ENCODE peak calls at places on chromosome 2, in seven cellular contexts. O, M, N, R, B, S and Q are unnamed samples.

GRCh38 chr2:216695401-216695821 is at the start of gene IGFBP5:
- DNase-seq in O (peak; percentile 89), M (peak; percentile 61), N (no peak), R (peak; percentile 73), B (peak; percentile 89), S (peak; percentile 72), Q (no peak)

GRCh38 chr2:25420820-25421237 is 79.1 kb upstream of the DNMT3A start:
- DNase-seq in O (no peak), M (no peak), N (peak; percentile 71), R (no peak), B (no peak), S (no peak), Q (no peak)

GRCh38 chr2:119549236-119549635 is 5.0 kb downstream of the CFAP221 start:
- DNase-seq in O (no peak), M (no peak), N (no peak), R (peak; percentile 91), B (no peak), S (no peak), Q (no peak)

GRCh38 chr2:233803994-233804393 is 25.9 kb downstream of the MROH2A start:
- DNase-seq in O (no peak), M (no peak), N (no peak), R (no peak), B (no peak), S (peak; percentile 5), Q (no peak)

GRCh38 chr2:218323526-218324472 is 31.5 kb upstream of the TMBIM1 start:
- DNase-seq in O (peak; percentile 38), M (peak; percentile 37), N (no peak), R (peak; percentile 30), B (peak; percentile 31), S (peak; percentile 44), Q (peak; percentile 59)

GRCh38 chr2:7697052-7697451 is 779.8 kb downstream of the RNF144A start:
- DNase-seq in O (no peak), M (no peak), N (peak; percentile 16), R (no peak), B (no peak), S (no peak), Q (no peak)

GRCh38 chr2:226213717-226214116 is 585.9 kb downstream of the IRS1 start:
- DNase-seq in O (no peak), M (peak; percentile 56), N (no peak), R (peak; percentile 89), B (no peak), S (no peak), Q (peak; percentile 51)

GRCh38 chr2:30994227-30995056 is 143.8 kb downstream of the GALNT14 start:
- DNase-seq in O (no peak), M (no peak), N (no peak), R (no peak), B (no peak), S (no peak), Q (no peak)

GRCh38 chr2:237682901-237683670 is 55.7 kb downstream of the LRRFIP1 start:
- DNase-seq in O (no peak), M (no peak), N (no peak), R (no peak), B (no peak), S (peak; percentile 84), Q (no peak)

GRCh38 chr2:38095996-38096861 is 20.3 kb upstream of the CYP1B1 start:
- DNase-seq in O (no peak), M (no peak), N (no peak), R (peak; percentile 68), B (peak; percentile 36), S (no peak), Q (no peak)

GRCh38 chr2:236608710-236609109 is 39.1 kb downstream of the ACKR3 start:
- DNase-seq in O (no peak), M (no peak), N (no peak), R (no peak), B (no peak), S (no peak), Q (no peak)

GRCh38 chr2:236606023-236606422 is 36.4 kb downstream of the ACKR3 start:
- DNase-seq in O (no peak), M (no peak), N (no peak), R (no peak), B (no peak), S (no peak), Q (no peak)

GRCh38 chr2:236608308-236608564 is 38.6 kb downstream of the ACKR3 start:
- DNase-seq in O (no peak), M (no peak), N (no peak), R (no peak), B (no peak), S (no peak), Q (no peak)

GRCh38 chr2:236604971-236605734 is 35.5 kb downstream of the ACKR3 start:
- DNase-seq in O (no peak), M (no peak), N (no peak), R (no peak), B (no peak), S (no peak), Q (no peak)

DNA sequence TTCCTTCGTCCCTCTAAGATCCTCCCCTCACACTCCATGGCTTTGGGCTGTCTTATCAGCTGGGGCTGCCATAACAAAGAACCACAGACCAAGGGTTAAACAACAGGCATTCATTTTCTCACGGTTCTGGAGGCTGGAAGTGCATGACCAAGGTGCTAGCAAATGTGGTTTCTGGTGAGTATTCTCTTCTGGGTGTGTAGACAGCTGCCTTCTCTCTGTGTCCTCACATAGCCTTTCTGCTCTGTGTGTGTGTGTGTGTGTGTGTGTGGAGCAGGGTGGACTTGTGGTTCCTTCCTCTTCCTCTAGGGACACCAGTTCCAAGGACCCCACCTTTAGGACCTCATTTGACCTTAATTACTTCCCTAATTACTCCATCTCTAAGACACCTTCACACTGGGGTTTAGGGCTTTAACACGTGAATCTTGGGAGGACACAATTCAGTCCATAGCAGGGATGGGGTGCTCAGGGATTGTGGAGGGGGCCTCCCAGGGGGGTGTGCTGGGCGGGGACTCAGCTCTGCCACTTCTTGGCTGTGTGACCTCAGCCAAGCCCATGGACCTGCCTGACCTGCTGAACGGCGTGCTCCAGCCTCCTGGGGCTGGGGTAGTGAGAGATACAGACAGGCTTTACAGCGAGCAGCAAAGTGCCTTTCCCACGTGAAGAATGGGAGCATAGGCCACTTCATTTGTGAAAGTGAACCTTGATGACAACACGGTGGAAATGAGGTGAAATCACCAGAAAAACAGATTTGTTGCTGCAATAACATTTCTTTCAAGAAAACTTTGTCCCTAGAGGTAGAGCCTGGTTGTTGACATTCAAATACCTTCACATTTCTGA is 38.1 kb downstream of the ACKR3 start:
- DNase-seq in O (no peak), M (peak; percentile 88), N (peak; percentile 20), R (peak; percentile 73), B (no peak), S (no peak), Q (no peak)
- TF ChIP-seq CTCF in O (no peak), M (peak; percentile 53), N (peak; percentile 47), R (no peak), B (no peak), S (no peak), Q (peak; percentile 26)

GRCh38 chr2:191844706-191845105 is 2.2 kb downstream of the CAVIN2 start:
- DNase-seq in O (no peak), M (no peak), N (no peak), R (peak; percentile 49), B (no peak), S (no peak), Q (no peak)

GRCh38 chr2:191846787-191847620 is at the start of gene CAVIN2:
- DNase-seq in O (peak; percentile 62), M (peak; percentile 82), N (no peak), R (peak; percentile 86), B (peak; percentile 42), S (peak; percentile 58), Q (no peak)

GRCh38 chr2:191847764-191848163 is 876 bp upstream of the CAVIN2 start:
- DNase-seq in O (no peak), M (no peak), N (no peak), R (no peak), B (no peak), S (no peak), Q (no peak)

GRCh38 chr2:191845248-191845715 is 1.6 kb downstream of the CAVIN2 start:
- DNase-seq in O (no peak), M (no peak), N (no peak), R (peak; percentile 42), B (peak; percentile 31), S (no peak), Q (no peak)

GRCh38 chr2:191845876-191846786 is 757 bp downstream of the CAVIN2 start:
- DNase-seq in O (no peak), M (no peak), N (no peak), R (no peak), B (no peak), S (no peak), Q (no peak)
- H3K4me3 ChIP-seq in O (peak overlapping the region; percentile 42), M (peak overlapping the region; percentile 29), N (no peak overlapping the region), R (peak overlapping the region; percentile 37), B (peak overlapping the region; percentile 66), S (peak overlapping the region; percentile 27), Q (no peak overlapping the region)

GRCh38 chr2:151611351-151611750 is 122.9 kb downstream of the NEB start:
- DNase-seq in O (no peak), M (no peak), N (no peak), R (no peak), B (no peak), S (no peak), Q (no peak)
- TF ChIP-seq CTCF in O (no peak), M (no peak), N (no peak), R (no peak), B (no peak), S (no peak), Q (no peak)

GRCh38 chr2:85255813-85256581 is 71.8 kb downstream of the TGOLN2 start:
- DNase-seq in O (no peak), M (peak; percentile 36), N (no peak), R (no peak), B (no peak), S (no peak), Q (no peak)
- H3K4me3 ChIP-seq in O (peak overlapping the region; percentile 31), M (peak overlapping the region; percentile 26), N (no peak overlapping the region), R (no peak overlapping the region), B (peak overlapping the region; percentile 11), S (no peak overlapping the region), Q (no peak overlapping the region)

GRCh38 chr2:39730685-39731302 is 48.3 kb downstream of the THUMPD2 start:
- DNase-seq in O (no peak), M (peak; percentile 29), N (peak; percentile 60), R (peak; percentile 42), B (no peak), S (no peak), Q (no peak)
- TF ChIP-seq CTCF in O (no peak), M (peak; percentile 61), N (peak; percentile 86), R (peak; percentile 69), B (peak; percentile 38), S (peak; percentile 36), Q (peak; percentile 79)

GRCh38 chr2:126885701-126886121 is 13.0 kb upstream of the TEX51 start:
- DNase-seq in O (no peak), M (no peak), N (no peak), R (peak; percentile 59), B (peak; percentile 44), S (no peak), Q (no peak)

GRCh38 chr2:126886906-126887280 is 11.8 kb upstream of the TEX51 start:
- DNase-seq in O (no peak), M (no peak), N (no peak), R (no peak), B (no peak), S (no peak), Q (no peak)

GRCh38 chr2:126884861-126885481 is 13.7 kb upstream of the TEX51 start:
- DNase-seq in O (no peak), M (no peak), N (no peak), R (no peak), B (no peak), S (no peak), Q (no peak)

GRCh38 chr2:126887506-126887905 is 11.2 kb upstream of the TEX51 start:
- DNase-seq in O (no peak), M (no peak), N (no peak), R (no peak), B (no peak), S (no peak), Q (no peak)

GRCh38 chr2:126886201-126886905 is 12.3 kb upstream of the TEX51 start:
- DNase-seq in O (no peak), M (peak; percentile 48), N (peak; percentile 38), R (peak; percentile 54), B (peak; percentile 62), S (peak; percentile 72), Q (no peak)
- H3K4me3 ChIP-seq in O (peak overlapping the region; percentile 7), M (peak overlapping the region; percentile 35), N (no peak overlapping the region), R (peak overlapping the region; percentile 24), B (peak overlapping the region; percentile 56), S (peak overlapping the region; percentile 16), Q (peak overlapping the region; percentile 60)